ENCODE peak calls at places on chromosomes 7 and 10, in ten cellular contexts. N is T follicular helper cell; L is central memory CD4-positive, alpha-beta T cell; J is stimulated activated CD4-positive, alpha-beta T cell treated with anti-CD3 and anti-CD28 coated beads, Interleukin-2, amount 100 ng/mL, for 24 hours; M is A549; P is activated CD4-positive, alpha-beta T cell treated with anti-CD3 and anti-CD28 coated beads, Interleukin-2, amount 50 U/mL, for 1 hour; R is foreskin keratinocyte; W is cardiac muscle cell; B is NCI-H1092; S is neuronal stem cell. Y is an unnamed sample.

GRCh38 chr10:124697837-124698559 is 46.2 kb downstream of the FAM53B start:
- DNase-seq in S (no peak), W (no peak), B (no peak), L (peak; percentile 52), R (no peak), P (peak; percentile 38), M (no peak), N (no peak), J (peak; percentile 51), Y (no peak)

GRCh38 chr7:112257073-112257472 is 50.6 kb downstream of the ZNF277 start:
- DNase-seq in W (no peak), N (no peak), S (no peak), B (no peak), L (no peak), J (no peak), P (no peak), R (no peak), M (no peak), Y (no peak)

GRCh38 chr7:127252736-127253288 is at the start of gene GRM8:
- DNase-seq in B (peak; percentile 84), S (peak; percentile 73), P (no peak), L (no peak), N (no peak), M (peak; percentile 13), J (peak; percentile 21), W (peak; percentile 58), R (peak; percentile 9), Y (no peak)

GRCh38 chr7:602341-603141 is 82.9 kb upstream of the PDGFA start:
- DNase-seq in M (no peak), S (no peak), L (no peak), J (peak; percentile 71), P (peak; percentile 28), N (no peak), B (no peak), R (no peak), W (no peak), Y (peak; percentile 69)

GRCh38 chr7:4784799-4785198 is 9.4 kb downstream of the AP5Z1 start:
- DNase-seq in N (no peak), B (no peak), M (no peak), L (no peak), J (no peak), W (no peak), R (no peak), P (no peak), S (no peak), Y (no peak)

GRCh38 chr10:13877154-13877909 is 290.6 kb downstream of the PRPF18 start:
- DNase-seq in R (no peak), J (no peak), N (no peak), B (no peak), P (no peak), M (no peak), W (peak; percentile 55), S (no peak), L (no peak), Y (no peak)

GRCh38 chr10:86635402-86635801 is 18.9 kb upstream of the OPN4 start:
- DNase-seq in P (no peak), R (peak; percentile 93), L (no peak), B (no peak), N (no peak), J (no peak), M (peak; percentile 28), S (no peak), W (peak; percentile 55), Y (no peak)

GRCh38 chr10:317219-317868 is 182.1 kb downstream of the ZMYND11 start:
- DNase-seq in P (no peak), M (no peak), L (no peak), N (no peak), W (peak; percentile 84), R (no peak), J (no peak), S (no peak), B (no peak), Y (peak; percentile 5)

GRCh38 chr7:1192171-1192676 is 32.2 kb upstream of the ZFAND2A start:
- DNase-seq in J (no peak), S (no peak), M (peak; percentile 50), L (no peak), N (no peak), R (peak; percentile 51), B (no peak), P (no peak), W (peak; percentile 92), Y (no peak)

GRCh38 chr7:139972000-139972399 is 90.8 kb downstream of the PARP12 start:
- DNase-seq in S (no peak), J (no peak), L (no peak), M (no peak), R (no peak), N (no peak), B (no peak), W (no peak), P (no peak), Y (no peak)

GRCh38 chr7:5773661-5774086 is 7.8 kb downstream of the RNF216 start:
- DNase-seq in J (peak; percentile 55), R (peak; percentile 93), W (peak; percentile 92), S (no peak), L (no peak), B (no peak), M (peak; percentile 55), P (peak; percentile 14), N (no peak), Y (peak; percentile 14)

GRCh38 chr10:24873281-24873683 is 79.1 kb downstream of the PRTFDC1 start:
- DNase-seq in W (peak; percentile 97), N (no peak), J (no peak), B (no peak), L (no peak), R (peak; percentile 93), S (no peak), P (no peak), M (peak; percentile 38), Y (no peak)